ENCODE peak calls at places on chromosomes 12 and 14, in ten cellular contexts. M is amygdala; P is A172; B is nucleus accumbens; Y is mesendoderm; O is activated naive CD4-positive, alpha-beta T cell treated with anti-CD3 and anti-CD28 coated beads for 36 hours; S is tibial artery; Z is Right ventricle myocardium superior; R is AML-193; X is adipocyte. U is an unnamed sample.

GRCh38 chr12:48693572-48693971 is 11.5 kb upstream of the KANSL2 start:
- DNase-seq in Y (no peak), Z (no peak), R (no peak), S (no peak), O (no peak), M (no peak), B (no peak), P (no peak), X (no peak), U (no peak)

GRCh38 chr12:112564160-112564559 is 145.4 kb downstream of the PTPN11 start:
- DNase-seq in Z (no peak), B (no peak), S (no peak), M (no peak), Y (no peak), X (no peak), O (no peak), R (no peak), P (no peak), U (no peak)

GRCh38 chr14:22319526-22320352 is 269.3 kb downstream of the DAD1 start:
- DNase-seq in Y (peak; percentile 78), S (peak; percentile 68), X (peak; percentile 72), B (peak; percentile 24), M (no peak), Z (no peak), R (peak; percentile 38), P (peak; percentile 11), O (peak; percentile 26), U (peak; percentile 77)

GRCh38 chr12:46133751-46134150 is 135.1 kb downstream of the SLC38A1 start:
- DNase-seq in R (no peak), B (no peak), M (no peak), S (no peak), O (no peak), Z (no peak), P (no peak), Y (no peak), X (peak; percentile 64), U (peak; percentile 72)

GRCh38 chr12:68271346-68271745 is 17.9 kb upstream of the IL22 start:
- DNase-seq in O (no peak), R (no peak), Y (no peak), M (no peak), X (peak; percentile 48), B (no peak), P (no peak), Z (no peak), S (no peak), U (no peak)

GRCh38 chr12:132263061-132263360 is 66.4 kb downstream of the GALNT9 start:
- DNase-seq in Y (no peak), P (no peak), S (no peak), B (no peak), M (no peak), O (no peak), R (no peak), X (no peak), Z (no peak), U (no peak)

GRCh38 chr12:87439990-87440827 is 589.0 kb downstream of the C12orf50 start:
- DNase-seq in Z (no peak), B (no peak), P (peak; percentile 93), M (no peak), Y (peak; percentile 59), R (no peak), X (peak; percentile 91), S (no peak), O (no peak), U (peak; percentile 100)

GRCh38 chr12:116339800-116340371 is 62.4 kb upstream of the MED13L start:
- DNase-seq in Y (no peak), S (no peak), M (no peak), X (no peak), B (no peak), O (no peak), R (no peak), P (no peak), Z (no peak), U (no peak)

GRCh38 chr14:100361626-100362025 is 38.5 kb downstream of the SLC25A47 start:
- DNase-seq in X (no peak), Z (no peak), O (no peak), S (no peak), P (no peak), M (no peak), Y (no peak), R (no peak), B (no peak), U (no peak)

GRCh38 chr14:69027242-69027913 is 48.3 kb upstream of the ACTN1 start:
- DNase-seq in X (no peak), O (no peak), Z (no peak), Y (no peak), P (no peak), S (no peak), M (no peak), B (no peak), R (no peak), U (no peak)

GRCh38 chr14:81536125-81536771 is 2.6 kb upstream of the SEL1L start:
- DNase-seq in Y (peak; percentile 58), M (no peak), B (no peak), S (no peak), R (no peak), Z (no peak), X (no peak), O (no peak), P (no peak), U (peak; percentile 25)

GRCh38 chr14:80965041-80965440 is 9.6 kb downstream of the TSHR start:
- DNase-seq in Z (no peak), X (no peak), R (no peak), O (no peak), Y (no peak), B (no peak), S (no peak), M (no peak), P (no peak), U (peak; percentile 64)

GRCh38 chr14:101602466-101602840 is 41.2 kb downstream of the DIO3 start:
- DNase-seq in R (no peak), M (no peak), O (no peak), B (no peak), Y (no peak), Z (no peak), X (no peak), S (no peak), P (no peak), U (no peak)

GRCh38 chr14:93984987-93985410 is 8.6 kb upstream of the ASB2 start:
- DNase-seq in B (no peak), R (peak; percentile 12), X (peak; percentile 53), Z (peak; percentile 54), S (peak; percentile 83), P (peak; percentile 71), Y (peak; percentile 71), M (no peak), O (no peak), U (peak; percentile 71)

GRCh38 chr14:91396959-91397815 is 20.4 kb downstream of the CCDC88C start:
- DNase-seq in Y (no peak), O (peak; percentile 88), B (no peak), P (no peak), S (no peak), X (no peak), Z (no peak), M (no peak), R (peak; percentile 36), U (no peak)

GRCh38 chr14:68866991-68867533 is 74.2 kb upstream of the ZFP36L1 start:
- DNase-seq in R (no peak), Y (no peak), M (no peak), X (no peak), P (no peak), O (no peak), B (no peak), S (no peak), Z (no peak), U (no peak)

GRCh38 chr14:23148596-23149249 is 29.7 kb upstream of the CEBPE start:
- DNase-seq in B (no peak), Z (no peak), X (no peak), O (no peak), M (no peak), R (no peak), P (no peak), Y (no peak), S (no peak), U (no peak)

GRCh38 chr12:53102883-53103807 is at the start of gene SOAT2:
- DNase-seq in O (peak; percentile 76), Y (no peak), M (no peak), X (no peak), S (no peak), B (no peak), P (no peak), R (no peak), Z (no peak), U (no peak)

GRCh38 chr12:76020281-76020680 is 11.3 kb downstream of the PHLDA1 start:
- DNase-seq in X (peak; percentile 73), R (peak; percentile 83), O (peak; percentile 88), S (no peak), Z (no peak), P (peak; percentile 87), B (no peak), Y (peak; percentile 85), M (no peak), U (peak; percentile 97)

GRCh38 chr12:27530157-27530922 is 6.3 kb downstream of the PPFIBP1 start:
- DNase-seq in O (no peak), R (no peak), Y (peak; percentile 41), P (peak; percentile 23), Z (no peak), B (no peak), M (no peak), S (no peak), X (no peak), U (peak; percentile 73)

GRCh38 chr14:77131871-77132486 is 9.6 kb downstream of the ZDHHC22 start:
- DNase-seq in Y (no peak), Z (no peak), M (no peak), X (no peak), R (no peak), B (no peak), O (no peak), S (no peak), P (no peak), U (no peak)

GRCh38 chr12:2395352-2395977 is 342.7 kb downstream of the CACNA1C start:
- DNase-seq in O (peak; percentile 50), Y (peak; percentile 83), B (no peak), S (no peak), M (no peak), R (peak; percentile 12), P (no peak), Z (peak; percentile 74), X (peak; percentile 72), U (peak; percentile 12)

GRCh38 chr12:110733857-110734373 is 8.8 kb downstream of the PPP1CC start:
- DNase-seq in X (no peak), R (no peak), M (no peak), O (no peak), S (no peak), Y (no peak), B (no peak), P (no peak), Z (no peak), U (no peak)

GRCh38 chr14:67620217-67620789 is 583 bp downstream of the ARG2 start:
- DNase-seq in O (peak; percentile 22), S (no peak), M (no peak), P (no peak), Z (no peak), B (no peak), R (no peak), Y (peak; percentile 70), X (peak; percentile 21), U (no peak)

U was measured in renal cortical epithelial cell.